ENCODE peak calls at places on chromosomes 12 and 14, in six cellular contexts. R, B, W, H, V and N are unnamed samples. For H3K4me1 and H4K20me1, the result is how much of the 10 kb centered on the place peaks cover.

GRCh38 chr14:50039734-50040400 is 76.5 kb downstream of the VCPKMT start:
- DNase-seq in B (no peak), R (peak), V (no peak), W (no peak), H (no peak), N (no peak)

GRCh38 chr12:1932264-1932777 is 13.9 kb upstream of the CACNA2D4 start:
- DNase-seq in R (no peak), H (peak), W (no peak), B (no peak), V (no peak), N (no peak)

GRCh38 chr14:51498411-51499227 is 153.1 kb upstream of the FRMD6 start:
- DNase-seq in V (no peak), B (no peak), W (no peak), R (no peak), H (no peak), N (no peak)

GRCh38 chr12:46221255-46222128 is 47.4 kb downstream of the SLC38A1 start:
- DNase-seq in R (no peak), B (no peak), V (peak), W (no peak), H (peak), N (no peak)

GRCh38 chr12:73947627-73948026 is 590.0 kb upstream of the ATXN7L3B start:
- DNase-seq in V (no peak), R (no peak), H (no peak), W (no peak), B (no peak), N (no peak)

GRCh38 chr14:93269341-93270068 is 62.4 kb downstream of the UBR7 start:
- DNase-seq in H (no peak), B (no peak), W (no peak), R (peak), V (peak), N (peak)

GRCh38 chr14:39426605-39427004 is 5.6 kb downstream of the FBXO33 start:
- DNase-seq in B (no peak), V (no peak), W (no peak), R (peak), H (peak), N (peak)

GRCh38 chr12:120630139-120630895 is 10.1 kb upstream of the CABP1 start:
- DNase-seq in B (no peak), H (peak), V (no peak), R (no peak), W (no peak), N (no peak)

GRCh38 chr14:68911594-68912227 is 67.4 kb downstream of the ACTN1 start:
- DNase-seq in R (peak), V (peak), W (peak), B (no peak), H (peak), N (peak)

GRCh38 chr12:68455676-68456345 is 123.6 kb upstream of the MDM1 start:
- DNase-seq in H (no peak), B (no peak), V (no peak), W (no peak), R (no peak), N (no peak)

GRCh38 chr12:23533699-23534098 is 415.8 kb downstream of the SOX5 start:
- DNase-seq in H (no peak), B (no peak), V (no peak), W (no peak), R (no peak), N (no peak)

GRCh38 chr12:23535441-23535840 is 414.0 kb downstream of the SOX5 start:
- DNase-seq in R (no peak), H (no peak), V (no peak), B (no peak), W (no peak), N (no peak)

GRCh38 chr12:23533295-23533694 is 416.2 kb downstream of the SOX5 start:
- DNase-seq in R (no peak), H (no peak), W (no peak), V (no peak), B (no peak), N (no peak)

GRCh38 chr12:23534196-23534595 is 415.3 kb downstream of the SOX5 start:
- DNase-seq in V (no peak), B (no peak), H (no peak), R (no peak), W (no peak), N (no peak)

GRCh38 chr12:23536293-23536692 is 413.2 kb downstream of the SOX5 start:
- DNase-seq in B (peak), R (no peak), W (no peak), V (no peak), H (no peak), N (peak)
- TF ChIP-seq REST in B (no peak), R (no peak), W (no peak), V (no peak), H (no peak), N (no peak)

GRCh38 chr12:93381183-93381975 is 3.7 kb downstream of the NUDT4 start:
- DNase-seq in B (no peak), W (no peak), V (no peak), H (no peak), R (no peak), N (peak)
- H3K4me1 ChIP-seq in B (under half), W (under half), V (under half), H (under half), R (under half), N (half or more)

GRCh38 chr14:75163677-75164076 is 12.7 kb downstream of the TMED10 start:
- DNase-seq in R (no peak), B (no peak), H (no peak), V (no peak), W (no peak), N (no peak)
- H4K20me1 ChIP-seq in R (under half), B (under half), H (half or more), V (under half), W (under half), N (under half)

DNA sequence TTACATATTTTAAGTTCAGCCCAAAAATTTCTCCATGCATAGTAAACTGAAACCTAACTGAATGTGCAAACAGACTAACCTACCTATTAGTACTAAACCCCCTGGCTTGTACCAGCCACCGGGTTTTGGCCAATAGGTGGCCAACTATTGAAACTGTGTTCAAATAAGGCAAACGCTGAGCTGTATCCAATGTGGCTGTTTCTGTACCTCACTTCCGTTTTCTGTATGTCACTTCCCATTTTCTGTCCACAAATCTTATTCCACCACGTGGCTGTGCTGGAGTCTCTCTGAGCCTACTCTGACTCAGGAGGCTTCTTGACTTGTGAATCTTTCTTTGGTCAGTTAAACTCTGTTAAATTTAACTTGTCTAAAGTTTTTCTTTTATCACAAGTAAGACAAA is 6.0 kb upstream of the FBXO34 start:
- DNase-seq in V (no peak), R (peak), W (no peak), H (no peak), B (no peak), N (no peak)
- TF ChIP-seq REST in V (no peak), R (no peak), W (no peak), H (no peak), B (no peak), N (no peak)

GRCh38 chr14:103697601-103698379 is 17.5 kb downstream of the XRCC3 start:
- DNase-seq in B (no peak), R (no peak), W (no peak), V (no peak), H (no peak), N (no peak)
- H3K4me1 ChIP-seq in B (under half), R (under half), W (under half), V (under half), H (under half), N (under half)

GRCh38 chr14:102830474-102831045 is 53.3 kb downstream of the TRAF3 start:
- DNase-seq in B (no peak), R (no peak), W (no peak), H (no peak), V (no peak), N (no peak)
- H4K20me1 ChIP-seq in B (under half), R (under half), W (under half), H (under half), V (under half), N (under half)